ENCODE peak calls at places on chromosome 11, in eight cellular contexts. N is fibroblast of lung; I is cardiac fibroblast; X is endothelial cell; S is bronchial epithelial cell; K is body of pancreas; M is CD4-positive, alpha-beta T cell; O is heart left ventricle. T is an unnamed sample.

GRCh38 chr11:3165152-3165705 is at the start of gene OSBPL5:
- DNase-seq in K (peak; percentile 80), M (no peak), S (peak; percentile 26), I (peak; percentile 74), X (peak; percentile 60), N (peak; percentile 64), O (peak; percentile 86), T (peak; percentile 59)

GRCh38 chr11:29343465-29344333 is 673.1 kb downstream of the KCNA4 start:
- DNase-seq in X (peak; percentile 78), O (peak; percentile 48), M (no peak), S (peak; percentile 55), K (peak; percentile 59), N (peak; percentile 34), I (peak; percentile 64), T (peak; percentile 79)

GRCh38 chr11:128039140-128040021 is 548.0 kb downstream of the ETS1 start:
- DNase-seq in I (peak; percentile 89), M (peak; percentile 55), O (peak; percentile 29), K (no peak), N (peak; percentile 95), X (no peak), S (peak; percentile 83), T (no peak)

GRCh38 chr11:17518366-17518765 is 25.9 kb downstream of the USH1C start:
- DNase-seq in M (no peak), O (no peak), I (no peak), X (no peak), N (no peak), K (no peak), S (no peak), T (no peak)

GRCh38 chr11:66659785-66660184 is 17.9 kb downstream of the RBM4B start:
- DNase-seq in K (no peak), O (no peak), I (no peak), N (no peak), X (no peak), S (no peak), M (no peak), T (no peak)

GRCh38 chr11:19935507-19935906 is 222.9 kb downstream of the NAV2 start:
- DNase-seq in I (peak; percentile 62), S (peak; percentile 17), K (no peak), M (no peak), X (no peak), O (no peak), N (peak; percentile 35), T (no peak)

GRCh38 chr11:34387653-34388052 is 29.8 kb upstream of the ABTB2 start:
- DNase-seq in K (no peak), S (no peak), X (no peak), O (no peak), I (no peak), M (no peak), N (no peak), T (no peak)

GRCh38 chr11:28049338-28050216 is 58.4 kb downstream of the KIF18A start:
- DNase-seq in M (no peak), O (no peak), N (peak; percentile 55), I (peak; percentile 6), K (no peak), S (peak; percentile 38), X (no peak), T (no peak)

GRCh38 chr11:46916669-46917108 is 1.7 kb downstream of the LRP4 start:
- DNase-seq in M (peak; percentile 9), I (peak; percentile 85), K (peak; percentile 60), S (peak; percentile 73), O (peak; percentile 75), X (peak; percentile 59), N (peak; percentile 72), T (peak; percentile 53)

GRCh38 chr11:133821776-133822175 is 23.5 kb downstream of the SPATA19 start:
- DNase-seq in O (peak; percentile 60), I (peak; percentile 32), X (peak; percentile 82), N (peak; percentile 2), M (no peak), S (peak; percentile 23), K (peak; percentile 53), T (peak; percentile 59)

GRCh38 chr11:130737866-130738431 is 178.3 kb downstream of the SNX19 start:
- DNase-seq in O (peak; percentile 89), N (peak; percentile 77), S (peak; percentile 83), X (no peak), M (no peak), K (peak; percentile 26), I (peak; percentile 83), T (no peak)

GRCh38 chr11:104275992-104276391 is 112.0 kb upstream of the PDGFD start:
- DNase-seq in K (no peak), M (no peak), N (no peak), X (no peak), O (no peak), S (peak; percentile 84), I (peak; percentile 23), T (no peak)

GRCh38 chr11:118144869-118145268 is 7.8 kb downstream of the SCN4B start:
- DNase-seq in O (no peak), X (no peak), S (no peak), I (no peak), M (no peak), N (no peak), K (no peak), T (no peak)

GRCh38 chr11:101718406-101718805 is 134.6 kb upstream of the TRPC6 start:
- DNase-seq in O (no peak), S (peak; percentile 92), I (peak; percentile 1), M (no peak), X (no peak), N (peak; percentile 97), K (no peak), T (no peak)

GRCh38 chr11:68036141-68036716 is 2.6 kb upstream of the TCIRG1 start:
- DNase-seq in M (no peak), N (no peak), S (no peak), X (no peak), K (no peak), I (no peak), O (peak; percentile 52), T (no peak)

GRCh38 chr11:68146704-68147474 is 25.7 kb upstream of the CHKA start:
- DNase-seq in K (peak; percentile 92), M (no peak), I (peak; percentile 61), O (peak; percentile 69), N (peak; percentile 47), S (peak; percentile 45), X (no peak), T (no peak)

GRCh38 chr11:11786234-11786633 is 55.5 kb upstream of the USP47 start:
- DNase-seq in S (peak; percentile 53), X (no peak), N (no peak), K (no peak), O (no peak), M (no peak), I (no peak), T (no peak)

GRCh38 chr11:11788067-11788710 is 53.6 kb upstream of the USP47 start:
- DNase-seq in X (no peak), S (no peak), I (no peak), N (no peak), O (no peak), M (no peak), K (no peak), T (no peak)

GRCh38 chr11:11787305-11788066 is 54.3 kb upstream of the USP47 start:
- DNase-seq in O (peak; percentile 55), N (peak; percentile 78), M (peak; percentile 60), K (peak; percentile 78), X (peak; percentile 73), S (peak; percentile 67), I (peak; percentile 80), T (peak; percentile 86)

GRCh38 chr11:11789735-11790369 is 51.9 kb upstream of the USP47 start:
- DNase-seq in S (peak; percentile 17), X (peak; percentile 26), I (peak; percentile 36), O (no peak), K (no peak), M (no peak), N (peak; percentile 39), T (peak; percentile 20)

DNA sequence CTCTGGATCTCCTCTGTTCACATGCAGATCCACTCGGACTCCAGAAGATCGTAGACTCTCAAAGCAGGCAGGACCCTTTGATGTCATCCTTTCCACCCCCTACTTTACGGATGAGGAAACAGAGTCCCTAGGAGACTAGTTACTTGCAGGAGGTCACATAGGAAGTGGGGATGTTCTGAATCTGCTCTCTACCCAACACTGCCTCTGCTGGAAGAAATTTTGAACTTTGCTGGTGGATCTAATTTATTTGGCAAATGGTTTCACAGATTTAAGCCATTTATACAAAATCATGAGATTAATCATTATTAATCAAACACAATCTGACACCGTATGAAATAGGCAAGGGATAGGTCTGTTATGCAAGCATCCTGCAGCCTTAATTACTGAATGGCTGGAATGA is 55.0 kb upstream of the USP47 start:
- DNase-seq in N (peak; percentile 51), X (peak; percentile 28), K (no peak), M (no peak), S (peak; percentile 46), I (peak; percentile 43), O (no peak), T (no peak)
- TF ChIP-seq CTCF in N (peak; percentile 46), X (no peak), K (peak; percentile 31), M (no peak), S (peak; percentile 47), I (peak; percentile 51), O (peak; percentile 54), T (peak; percentile 68)

GRCh38 chr11:44575288-44575672 is 9.8 kb downstream of the CD82 start:
- DNase-seq in O (no peak), S (peak; percentile 88), N (no peak), X (no peak), M (no peak), I (no peak), K (no peak), T (no peak)
- TF ChIP-seq CTCF in O (no peak), S (no peak), N (no peak), X (no peak), M (no peak), I (no peak), K (no peak), T (no peak)

DNA sequence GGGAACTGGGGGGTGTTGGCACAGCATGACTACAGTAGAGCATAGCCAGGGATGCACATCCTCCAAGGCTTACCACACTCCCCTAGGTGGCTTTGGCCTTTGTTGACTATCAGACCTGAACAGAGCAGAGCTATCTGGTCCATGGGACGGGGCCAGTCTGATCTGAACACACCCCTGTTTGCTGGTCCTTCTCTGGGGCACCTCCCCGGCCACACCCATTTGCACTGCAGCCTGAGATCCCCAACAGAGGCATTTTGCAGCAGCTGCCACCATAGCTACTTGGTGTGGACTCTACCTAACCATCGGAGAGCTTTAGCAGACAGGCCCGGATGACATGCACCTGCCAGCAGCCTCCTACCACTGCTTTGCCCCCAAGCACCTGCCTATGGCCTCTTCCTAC is 75.8 kb upstream of the NOX4 start:
- DNase-seq in K (no peak), S (no peak), X (no peak), O (no peak), M (no peak), N (no peak), I (no peak), T (no peak)
- TF ChIP-seq CTCF in K (no peak), S (no peak), X (no peak), O (no peak), M (no peak), N (no peak), I (no peak), T (no peak)

DNA sequence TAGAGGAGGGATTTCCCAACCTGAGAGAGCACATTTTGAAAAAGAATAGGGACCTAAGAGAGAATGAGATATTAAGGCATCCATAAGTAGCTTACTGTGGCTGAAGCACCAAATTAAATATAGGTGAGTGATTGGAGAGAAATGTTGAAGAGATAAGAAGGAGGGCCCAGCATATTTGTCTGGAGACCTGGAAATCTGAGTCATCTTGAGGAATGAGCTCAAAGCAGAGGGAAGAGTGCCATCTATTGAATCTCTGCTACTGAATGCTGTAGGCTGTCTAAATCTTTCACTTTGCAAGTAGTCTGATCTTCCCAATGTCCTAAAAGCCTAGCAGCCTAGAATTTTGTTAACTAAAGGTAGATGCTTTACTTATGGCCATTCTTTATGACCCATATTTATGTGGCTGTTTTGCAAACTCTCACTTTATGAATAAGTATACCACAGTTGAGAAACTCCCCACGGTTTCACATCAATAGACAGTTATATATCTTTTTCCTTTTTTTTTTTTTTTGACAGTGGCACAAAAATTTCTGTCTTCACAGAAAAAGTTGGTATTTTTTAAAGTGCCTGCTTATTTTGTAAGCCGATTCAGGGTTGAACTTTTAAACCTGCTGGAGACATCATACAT is 2093.5 kb downstream of the LRRC4C start:
- DNase-seq in S (peak; percentile 41), I (peak; percentile 2), X (no peak), N (peak; percentile 2), M (no peak), O (no peak), K (no peak), T (no peak)
- TF ChIP-seq CTCF in S (no peak), I (no peak), X (no peak), N (no peak), M (no peak), O (peak; percentile 29), K (peak; percentile 45), T (no peak)

T was measured in neural crest cell.